ENCODE peak calls at places on chromosomes 11 and 22, in seven cellular contexts. One of them, this sample, is unnamed.

GRCh38 chr22:22770280-22770871 is 117.2 kb upstream of the IGLL5 start:
- DNase-seq in Peyer's patch: peak
- DNase-seq in neural progenitor cell: peak
- DNase-seq in M059J: peak
- DNase-seq in fibroblast of the conjunctiva: no peak
- DNase-seq in psoas muscle: no peak
- DNase-seq in body of pancreas: peak
- DNase-seq in this sample: peak

GRCh38 chr11:44189986-44190882 is 94.8 kb downstream of the EXT2 start:
- DNase-seq in neural progenitor cell: no peak
- DNase-seq in psoas muscle: no peak
- DNase-seq in Peyer's patch: no peak
- DNase-seq in fibroblast of the conjunctiva: peak
- DNase-seq in body of pancreas: no peak
- DNase-seq in M059J: no peak
- DNase-seq in this sample: no peak

GRCh38 chr11:10908215-10908990 is 50.5 kb upstream of the ZBED5 start:
- DNase-seq in fibroblast of the conjunctiva: peak
- DNase-seq in psoas muscle: no peak
- DNase-seq in body of pancreas: peak
- DNase-seq in neural progenitor cell: no peak
- DNase-seq in M059J: peak
- DNase-seq in Peyer's patch: no peak
- DNase-seq in this sample: peak

GRCh38 chr11:121557348-121557747 is 104.6 kb upstream of the SORL1-AS1 start:
- DNase-seq in M059J: peak
- DNase-seq in fibroblast of the conjunctiva: no peak
- DNase-seq in neural progenitor cell: no peak
- DNase-seq in psoas muscle: no peak
- DNase-seq in Peyer's patch: no peak
- DNase-seq in body of pancreas: no peak
- DNase-seq in this sample: no peak

GRCh38 chr11:58060535-58060934 is 29.8 kb downstream of the OR6Q1 start:
- DNase-seq in neural progenitor cell: no peak
- DNase-seq in fibroblast of the conjunctiva: no peak
- DNase-seq in psoas muscle: no peak
- DNase-seq in Peyer's patch: no peak
- DNase-seq in M059J: no peak
- DNase-seq in body of pancreas: peak
- DNase-seq in this sample: no peak

GRCh38 chr11:101584651-101585050 is 844 bp upstream of the TRPC6 start:
- DNase-seq in neural progenitor cell: peak
- DNase-seq in psoas muscle: no peak
- DNase-seq in fibroblast of the conjunctiva: no peak
- DNase-seq in body of pancreas: no peak
- DNase-seq in M059J: no peak
- DNase-seq in Peyer's patch: no peak
- DNase-seq in this sample: no peak

GRCh38 chr11:28674432-28675076 is 566.4 kb downstream of the METTL15 start:
- DNase-seq in body of pancreas: no peak
- DNase-seq in M059J: peak
- DNase-seq in neural progenitor cell: peak
- DNase-seq in Peyer's patch: no peak
- DNase-seq in fibroblast of the conjunctiva: peak
- DNase-seq in psoas muscle: no peak
- DNase-seq in this sample: no peak

GRCh38 chr11:30917859-30918478 is 331.8 kb upstream of the MPPED2 start:
- DNase-seq in fibroblast of the conjunctiva: peak
- DNase-seq in body of pancreas: peak
- DNase-seq in Peyer's patch: no peak
- DNase-seq in psoas muscle: no peak
- DNase-seq in M059J: peak
- DNase-seq in neural progenitor cell: peak
- DNase-seq in this sample: peak

GRCh38 chr11:88326112-88326511 is 11.4 kb downstream of the CTSC start:
- DNase-seq in Peyer's patch: no peak
- DNase-seq in body of pancreas: no peak
- DNase-seq in M059J: no peak
- DNase-seq in fibroblast of the conjunctiva: no peak
- DNase-seq in psoas muscle: no peak
- DNase-seq in neural progenitor cell: no peak
- DNase-seq in this sample: no peak

GRCh38 chr11:46666516-46666915 is 33.9 kb downstream of the ARHGAP1 start:
- DNase-seq in neural progenitor cell: no peak
- DNase-seq in body of pancreas: no peak
- DNase-seq in fibroblast of the conjunctiva: no peak
- DNase-seq in M059J: no peak
- DNase-seq in Peyer's patch: no peak
- DNase-seq in psoas muscle: peak
- DNase-seq in this sample: no peak

GRCh38 chr11:87356428-87356827 is 318.7 kb downstream of the TMEM135 start:
- DNase-seq in neural progenitor cell: no peak
- DNase-seq in Peyer's patch: no peak
- DNase-seq in psoas muscle: peak
- DNase-seq in M059J: no peak
- DNase-seq in fibroblast of the conjunctiva: no peak
- DNase-seq in body of pancreas: no peak
- DNase-seq in this sample: no peak

GRCh38 chr11:45405916-45406670 is 120.0 kb upstream of the SYT13 start:
- DNase-seq in neural progenitor cell: no peak
- DNase-seq in body of pancreas: no peak
- DNase-seq in fibroblast of the conjunctiva: no peak
- DNase-seq in psoas muscle: no peak
- DNase-seq in Peyer's patch: no peak
- DNase-seq in M059J: no peak
- DNase-seq in this sample: no peak